ENCODE peak calls at places on chromosomes 3 and 15, in nine cellular contexts. One of them, this sample, is unnamed.
A peak's percentile ranks its signal among the peaks of the same experiment; 100 is the strongest.

GRCh38 chr3:45911496-45912226 is 25.3 kb downstream of the CCR9 start:
- DNase-seq in aorta: no peak
- DNase-seq in adipocyte: no peak
- DNase-seq in neural progenitor cell: no peak
- DNase-seq in MG63: no peak
- DNase-seq in right atrium auricular region: no peak
- DNase-seq in upper lobe of right lung: no peak
- DNase-seq in brain microvascular endothelial cell: no peak
- DNase-seq in MM.1S: no peak
- DNase-seq in this sample: no peak

GRCh38 chr3:43165786-43166185 is 59.9 kb upstream of the POMGNT2 start:
- DNase-seq in MM.1S: no peak
- DNase-seq in aorta: no peak
- DNase-seq in neural progenitor cell: no peak
- DNase-seq in adipocyte: no peak
- DNase-seq in brain microvascular endothelial cell: no peak
- DNase-seq in MG63: no peak
- DNase-seq in upper lobe of right lung: no peak
- DNase-seq in right atrium auricular region: no peak
- DNase-seq in this sample: no peak

GRCh38 chr3:8663177-8664061 is 18.8 kb upstream of the SSUH2 start:
- DNase-seq in adipocyte: peak; percentile 85
- DNase-seq in upper lobe of right lung: no peak
- DNase-seq in brain microvascular endothelial cell: peak; percentile 73
- DNase-seq in neural progenitor cell: peak; percentile 90
- DNase-seq in MG63: peak; percentile 44
- DNase-seq in right atrium auricular region: no peak
- DNase-seq in MM.1S: peak; percentile 54
- DNase-seq in aorta: no peak
- DNase-seq in this sample: peak; percentile 62

GRCh38 chr15:91572110-91572509 is 281.4 kb upstream of the SLCO3A1 start:
- DNase-seq in brain microvascular endothelial cell: peak; percentile 12
- DNase-seq in MG63: no peak
- DNase-seq in neural progenitor cell: no peak
- DNase-seq in right atrium auricular region: no peak
- DNase-seq in aorta: no peak
- DNase-seq in adipocyte: no peak
- DNase-seq in MM.1S: no peak
- DNase-seq in upper lobe of right lung: no peak
- DNase-seq in this sample: peak; percentile 64

GRCh38 chr3:43638594-43639447 is 17.0 kb upstream of the ANO10 start:
- DNase-seq in adipocyte: no peak
- DNase-seq in MM.1S: peak; percentile 78
- DNase-seq in MG63: peak; percentile 22
- DNase-seq in neural progenitor cell: peak; percentile 6
- DNase-seq in right atrium auricular region: no peak
- DNase-seq in aorta: no peak
- DNase-seq in brain microvascular endothelial cell: no peak
- DNase-seq in upper lobe of right lung: no peak
- DNase-seq in this sample: peak; percentile 53

GRCh38 chr3:162845918-162846317 is 1349.3 kb downstream of the OTOL1 start:
- DNase-seq in neural progenitor cell: no peak
- DNase-seq in upper lobe of right lung: no peak
- DNase-seq in right atrium auricular region: no peak
- DNase-seq in brain microvascular endothelial cell: no peak
- DNase-seq in MG63: no peak
- DNase-seq in adipocyte: no peak
- DNase-seq in MM.1S: no peak
- DNase-seq in aorta: no peak
- DNase-seq in this sample: no peak

GRCh38 chr3:9826815-9827574 is 16.8 kb downstream of the RPUSD3 start:
- DNase-seq in upper lobe of right lung: no peak
- DNase-seq in MG63: no peak
- DNase-seq in adipocyte: peak; percentile 11
- DNase-seq in aorta: peak; percentile 36
- DNase-seq in neural progenitor cell: peak; percentile 54
- DNase-seq in right atrium auricular region: no peak
- DNase-seq in brain microvascular endothelial cell: no peak
- DNase-seq in MM.1S: peak; percentile 8
- DNase-seq in this sample: no peak

GRCh38 chr15:66854012-66854965 is 152.3 kb downstream of the SMAD6 start:
- DNase-seq in neural progenitor cell: no peak
- DNase-seq in brain microvascular endothelial cell: no peak
- DNase-seq in upper lobe of right lung: no peak
- DNase-seq in MG63: no peak
- DNase-seq in adipocyte: no peak
- DNase-seq in right atrium auricular region: peak; percentile 47
- DNase-seq in MM.1S: no peak
- DNase-seq in aorta: no peak
- DNase-seq in this sample: no peak

GRCh38 chr15:80264031-80264430 is 12.0 kb upstream of the CTXND1 start:
- DNase-seq in MG63: no peak
- DNase-seq in upper lobe of right lung: no peak
- DNase-seq in aorta: no peak
- DNase-seq in brain microvascular endothelial cell: peak; percentile 20
- DNase-seq in adipocyte: peak; percentile 49
- DNase-seq in MM.1S: no peak
- DNase-seq in neural progenitor cell: peak; percentile 25
- DNase-seq in right atrium auricular region: no peak
- DNase-seq in this sample: no peak

GRCh38 chr3:89440351-89440750 is 332.9 kb downstream of the EPHA3 start:
- DNase-seq in MM.1S: no peak
- DNase-seq in aorta: no peak
- DNase-seq in neural progenitor cell: no peak
- DNase-seq in upper lobe of right lung: no peak
- DNase-seq in right atrium auricular region: no peak
- DNase-seq in adipocyte: no peak
- DNase-seq in MG63: no peak
- DNase-seq in brain microvascular endothelial cell: no peak
- DNase-seq in this sample: peak; percentile 94

GRCh38 chr15:60362318-60363023 is 35.3 kb downstream of the ANXA2 start:
- DNase-seq in neural progenitor cell: no peak
- DNase-seq in MM.1S: no peak
- DNase-seq in adipocyte: peak; percentile 85
- DNase-seq in aorta: no peak
- DNase-seq in right atrium auricular region: no peak
- DNase-seq in upper lobe of right lung: no peak
- DNase-seq in MG63: peak; percentile 44
- DNase-seq in brain microvascular endothelial cell: peak; percentile 80
- DNase-seq in this sample: no peak

GRCh38 chr15:41017051-41017735 is 63.9 kb downstream of the CHAC1 start:
- DNase-seq in right atrium auricular region: no peak
- DNase-seq in MM.1S: peak; percentile 69
- DNase-seq in neural progenitor cell: no peak
- DNase-seq in brain microvascular endothelial cell: no peak
- DNase-seq in upper lobe of right lung: no peak
- DNase-seq in MG63: no peak
- DNase-seq in adipocyte: no peak
- DNase-seq in aorta: no peak
- DNase-seq in this sample: no peak

GRCh38 chr3:32897981-32898623 is 53.3 kb upstream of the CCR4 start:
- DNase-seq in neural progenitor cell: no peak
- DNase-seq in aorta: no peak
- DNase-seq in MG63: no peak
- DNase-seq in upper lobe of right lung: no peak
- DNase-seq in right atrium auricular region: no peak
- DNase-seq in MM.1S: no peak
- DNase-seq in brain microvascular endothelial cell: no peak
- DNase-seq in adipocyte: no peak
- DNase-seq in this sample: no peak

GRCh38 chr3:115648559-115648958 is 25.2 kb downstream of the GAP43 start:
- DNase-seq in MG63: peak; percentile 37
- DNase-seq in neural progenitor cell: no peak
- DNase-seq in right atrium auricular region: no peak
- DNase-seq in adipocyte: no peak
- DNase-seq in aorta: no peak
- DNase-seq in brain microvascular endothelial cell: no peak
- DNase-seq in MM.1S: no peak
- DNase-seq in upper lobe of right lung: no peak
- DNase-seq in this sample: no peak

GRCh38 chr3:24689353-24689752 is 194.7 kb upstream of the THRB start:
- DNase-seq in brain microvascular endothelial cell: no peak
- DNase-seq in aorta: no peak
- DNase-seq in MM.1S: no peak
- DNase-seq in right atrium auricular region: no peak
- DNase-seq in upper lobe of right lung: no peak
- DNase-seq in adipocyte: no peak
- DNase-seq in neural progenitor cell: no peak
- DNase-seq in MG63: no peak
- DNase-seq in this sample: no peak

GRCh38 chr3:158711886-158712285 is 20.4 kb downstream of the RARRES1 start:
- DNase-seq in upper lobe of right lung: no peak
- DNase-seq in right atrium auricular region: no peak
- DNase-seq in aorta: no peak
- DNase-seq in brain microvascular endothelial cell: peak; percentile 45
- DNase-seq in MG63: peak; percentile 77
- DNase-seq in adipocyte: peak; percentile 80
- DNase-seq in MM.1S: no peak
- DNase-seq in neural progenitor cell: no peak
- DNase-seq in this sample: no peak

GRCh38 chr3:185401319-185401955 is 38.5 kb downstream of the MAP3K13 start:
- DNase-seq in MG63: no peak
- DNase-seq in adipocyte: peak; percentile 17
- DNase-seq in neural progenitor cell: no peak
- DNase-seq in right atrium auricular region: no peak
- DNase-seq in MM.1S: no peak
- DNase-seq in upper lobe of right lung: no peak
- DNase-seq in brain microvascular endothelial cell: no peak
- DNase-seq in aorta: no peak
- DNase-seq in this sample: no peak

GRCh38 chr3:187130346-187131066 is 8.8 kb downstream of the RPL39L start:
- DNase-seq in right atrium auricular region: no peak
- DNase-seq in MG63: no peak
- DNase-seq in neural progenitor cell: no peak
- DNase-seq in aorta: no peak
- DNase-seq in brain microvascular endothelial cell: peak; percentile 69
- DNase-seq in adipocyte: peak; percentile 43
- DNase-seq in upper lobe of right lung: no peak
- DNase-seq in MM.1S: peak; percentile 95
- DNase-seq in this sample: no peak

GRCh38 chr3:131328739-131329138 is 52.8 kb upstream of the NUDT16 start:
- DNase-seq in right atrium auricular region: no peak
- DNase-seq in aorta: no peak
- DNase-seq in brain microvascular endothelial cell: no peak
- DNase-seq in adipocyte: no peak
- DNase-seq in MM.1S: no peak
- DNase-seq in MG63: no peak
- DNase-seq in neural progenitor cell: no peak
- DNase-seq in upper lobe of right lung: no peak
- DNase-seq in this sample: no peak

GRCh38 chr15:64095795-64096485 is at the start of gene SNX1:
- DNase-seq in right atrium auricular region: peak; percentile 90
- DNase-seq in neural progenitor cell: peak; percentile 92
- DNase-seq in upper lobe of right lung: peak; percentile 97
- DNase-seq in brain microvascular endothelial cell: peak; percentile 93
- DNase-seq in MM.1S: peak; percentile 96
- DNase-seq in adipocyte: peak; percentile 98
- DNase-seq in aorta: peak; percentile 97
- DNase-seq in MG63: peak; percentile 94
- DNase-seq in this sample: peak; percentile 80

GRCh38 chr3:9111349-9112265 is 137.8 kb downstream of the SRGAP3 start:
- DNase-seq in neural progenitor cell: no peak
- DNase-seq in upper lobe of right lung: no peak
- DNase-seq in aorta: peak; percentile 80
- DNase-seq in adipocyte: no peak
- DNase-seq in MG63: peak; percentile 64
- DNase-seq in right atrium auricular region: peak; percentile 74
- DNase-seq in MM.1S: no peak
- DNase-seq in brain microvascular endothelial cell: no peak
- DNase-seq in this sample: no peak

GRCh38 chr3:60746690-60747416 is 504.4 kb downstream of the FHIT start:
- DNase-seq in upper lobe of right lung: no peak
- DNase-seq in brain microvascular endothelial cell: no peak
- DNase-seq in MM.1S: no peak
- DNase-seq in neural progenitor cell: no peak
- DNase-seq in MG63: no peak
- DNase-seq in aorta: no peak
- DNase-seq in right atrium auricular region: no peak
- DNase-seq in adipocyte: peak; percentile 16
- DNase-seq in this sample: no peak

GRCh38 chr3:197168606-197169005 is 129.8 kb downstream of the DLG1 start:
- DNase-seq in MM.1S: no peak
- DNase-seq in aorta: no peak
- DNase-seq in adipocyte: peak; percentile 59
- DNase-seq in MG63: no peak
- DNase-seq in upper lobe of right lung: no peak
- DNase-seq in neural progenitor cell: peak; percentile 43
- DNase-seq in brain microvascular endothelial cell: peak; percentile 56
- DNase-seq in right atrium auricular region: no peak
- DNase-seq in this sample: peak; percentile 66
- H3K4me3 ChIP-seq in MM.1S: no peak overlapping the region
- H3K4me3 ChIP-seq in aorta: no peak overlapping the region
- H3K4me3 ChIP-seq in adipocyte: no peak overlapping the region
- H3K4me3 ChIP-seq in MG63: no peak overlapping the region
- H3K4me3 ChIP-seq in upper lobe of right lung: no peak overlapping the region
- H3K4me3 ChIP-seq in neural progenitor cell: no peak overlapping the region
- H3K4me3 ChIP-seq in brain microvascular endothelial cell: no peak overlapping the region
- H3K4me3 ChIP-seq in right atrium auricular region: no peak overlapping the region
- H3K4me3 ChIP-seq in this sample: no peak overlapping the region

GRCh38 chr15:83653639-83654378 is at the start of gene ADAMTSL3:
- DNase-seq in brain microvascular endothelial cell: no peak
- DNase-seq in adipocyte: peak; percentile 11
- DNase-seq in aorta: peak; percentile 96
- DNase-seq in upper lobe of right lung: peak; percentile 91
- DNase-seq in right atrium auricular region: peak; percentile 77
- DNase-seq in MM.1S: no peak
- DNase-seq in neural progenitor cell: peak; percentile 93
- DNase-seq in MG63: peak; percentile 69
- DNase-seq in this sample: no peak
- H3K4me3 ChIP-seq in brain microvascular endothelial cell: no peak within 1 kb of the TSS
- H3K4me3 ChIP-seq in adipocyte: peak within 1 kb of the TSS; percentile 47
- H3K4me3 ChIP-seq in aorta: peak within 1 kb of the TSS; percentile 48
- H3K4me3 ChIP-seq in upper lobe of right lung: peak within 1 kb of the TSS; percentile 52
- H3K4me3 ChIP-seq in right atrium auricular region: peak within 1 kb of the TSS; percentile 68
- H3K4me3 ChIP-seq in MM.1S: no peak within 1 kb of the TSS
- H3K4me3 ChIP-seq in neural progenitor cell: peak within 1 kb of the TSS; percentile 54
- H3K4me3 ChIP-seq in MG63: peak within 1 kb of the TSS; percentile 34
- H3K4me3 ChIP-seq in this sample: peak within 1 kb of the TSS; percentile 59

GRCh38 chr3:55621648-55622047 is 134.5 kb upstream of the WNT5A start:
- DNase-seq in neural progenitor cell: no peak
- DNase-seq in MM.1S: no peak
- DNase-seq in upper lobe of right lung: no peak
- DNase-seq in MG63: no peak
- DNase-seq in brain microvascular endothelial cell: no peak
- DNase-seq in adipocyte: no peak
- DNase-seq in right atrium auricular region: no peak
- DNase-seq in aorta: no peak
- DNase-seq in this sample: no peak
- H3K4me3 ChIP-seq in neural progenitor cell: no peak overlapping the region
- H3K4me3 ChIP-seq in MM.1S: no peak overlapping the region
- H3K4me3 ChIP-seq in upper lobe of right lung: no peak overlapping the region
- H3K4me3 ChIP-seq in MG63: no peak overlapping the region
- H3K4me3 ChIP-seq in brain microvascular endothelial cell: no peak overlapping the region
- H3K4me3 ChIP-seq in adipocyte: no peak overlapping the region
- H3K4me3 ChIP-seq in right atrium auricular region: no peak overlapping the region
- H3K4me3 ChIP-seq in aorta: no peak overlapping the region
- H3K4me3 ChIP-seq in this sample: no peak overlapping the region

DNA sequence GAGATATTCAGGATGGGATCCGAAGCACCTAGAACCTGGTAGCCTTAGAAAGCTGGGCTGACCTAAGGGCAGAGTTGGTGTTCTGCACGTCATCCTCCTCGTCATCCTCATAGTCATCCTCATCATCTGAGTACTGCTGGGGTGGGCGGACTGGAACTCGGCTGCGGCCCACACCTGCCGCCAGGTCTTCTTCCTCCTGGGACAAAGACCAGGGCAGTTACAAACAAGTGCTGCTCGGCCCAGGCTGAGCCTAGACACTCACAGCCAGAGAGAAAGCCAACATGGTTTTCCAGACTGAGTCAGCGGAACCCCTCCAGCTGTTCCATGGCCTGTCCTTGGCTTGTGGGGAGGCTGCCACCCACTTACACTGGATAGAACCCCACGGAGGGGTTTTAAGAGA is 40.5 kb downstream of the SEMA3G start:
- DNase-seq in MM.1S: no peak
- DNase-seq in adipocyte: no peak
- DNase-seq in neural progenitor cell: no peak
- DNase-seq in aorta: peak; percentile 41
- DNase-seq in brain microvascular endothelial cell: no peak
- DNase-seq in MG63: no peak
- DNase-seq in upper lobe of right lung: peak; percentile 42
- DNase-seq in right atrium auricular region: no peak
- DNase-seq in this sample: no peak
- H3K4me3 ChIP-seq in MM.1S: no peak overlapping the region
- H3K4me3 ChIP-seq in adipocyte: no peak overlapping the region
- H3K4me3 ChIP-seq in neural progenitor cell: no peak overlapping the region
- H3K4me3 ChIP-seq in aorta: no peak overlapping the region
- H3K4me3 ChIP-seq in brain microvascular endothelial cell: no peak overlapping the region
- H3K4me3 ChIP-seq in MG63: no peak overlapping the region
- H3K4me3 ChIP-seq in upper lobe of right lung: no peak overlapping the region
- H3K4me3 ChIP-seq in right atrium auricular region: no peak overlapping the region
- H3K4me3 ChIP-seq in this sample: no peak overlapping the region

This sample was measured in retinal pigment epithelial cell.